ENCODE peak calls at places on chromosomes 5 and 9, in four cellular contexts. O, M, T and V are unnamed samples. For H3K9me3, the result is how much of the 10 kb centered on the place peaks cover.

GRCh38 chr9:126326228-126327015 is at the start of gene MVB12B:
- DNase-seq in M (peak), T (peak), O (peak), V (no peak)

GRCh38 chr5:134249469-134250379 is 23.9 kb upstream of the PPP2CA start:
- DNase-seq in O (peak), M (no peak), T (no peak), V (no peak)

GRCh38 chr9:137305788-137306545 is 3.9 kb upstream of the NRARP start:
- DNase-seq in T (no peak), M (no peak), O (no peak), V (no peak)

GRCh38 chr5:82018462-82018861 is 46.6 kb downstream of the ATG10 start:
- DNase-seq in M (no peak), T (no peak), O (no peak), V (no peak)

GRCh38 chr5:87361031-87361443 is 51.7 kb downstream of the CCNH start:
- DNase-seq in M (no peak), T (no peak), O (no peak), V (peak)

GRCh38 chr9:26951794-26952193 is 4.4 kb upstream of the IFT74 start:
- DNase-seq in O (no peak), T (no peak), M (no peak), V (no peak)

GRCh38 chr9:121184463-121184862 is 17.2 kb downstream of the RAB14 start:
- DNase-seq in O (no peak), M (no peak), T (no peak), V (no peak)

GRCh38 chr5:8396756-8397155 is 527.8 kb downstream of the MTRR start:
- DNase-seq in O (no peak), T (no peak), M (no peak), V (no peak)

GRCh38 chr9:696332-697090 is 145.0 kb upstream of the DMRT1 start:
- DNase-seq in T (no peak), O (no peak), M (no peak), V (no peak)

GRCh38 chr9:122442568-122442967 is 35.2 kb downstream of the OR1J1 start:
- DNase-seq in M (no peak), O (no peak), T (no peak), V (no peak)

GRCh38 chr9:17613723-17614122 is 34.9 kb downstream of the SH3GL2 start:
- DNase-seq in T (no peak), M (no peak), O (no peak), V (peak)

GRCh38 chr9:122201641-122202040 is 27.1 kb downstream of the LHX6 start:
- DNase-seq in T (no peak), O (no peak), M (no peak), V (peak)

GRCh38 chr5:95554331-95554646 is 488 bp downstream of the SKIC3 start:
- DNase-seq in M (no peak), O (no peak), T (no peak), V (no peak)

GRCh38 chr5:72465601-72466563 is 41.3 kb downstream of the ZNF366 start:
- DNase-seq in T (no peak), M (no peak), O (no peak), V (no peak)

GRCh38 chr5:33343661-33344327 is 97.0 kb upstream of the TARS1 start:
- DNase-seq in T (no peak), M (no peak), O (no peak), V (peak)

GRCh38 chr5:166117744-166118072 is 2173.7 kb upstream of the WWC1 start:
- DNase-seq in T (no peak), O (no peak), M (no peak), V (no peak)

GRCh38 chr5:87434461-87434860 is 21.7 kb upstream of the CCNH start:
- DNase-seq in O (no peak), T (no peak), M (no peak), V (no peak)

GRCh38 chr9:33159058-33159759 is 7.9 kb downstream of the B4GALT1 start:
- DNase-seq in T (peak), M (no peak), O (peak), V (no peak)

GRCh38 chr9:120186276-120186675 is 393.7 kb downstream of the CDK5RAP2 start:
- DNase-seq in M (no peak), O (no peak), T (no peak), V (no peak)

GRCh38 chr9:121013911-121014310 is 36.2 kb downstream of the C5 start:
- DNase-seq in T (no peak), M (no peak), O (no peak), V (no peak)

GRCh38 chr5:93532370-93532769 is 48.6 kb downstream of the NR2F1-AS1 start:
- DNase-seq in T (no peak), M (no peak), O (peak), V (peak)

GRCh38 chr5:74166064-74166463 is 474.5 kb downstream of the ENC1 start:
- DNase-seq in O (no peak), T (no peak), M (no peak), V (no peak)

GRCh38 chr9:94918038-94918753 is 191.7 kb downstream of the AOPEP start:
- DNase-seq in M (no peak), T (peak), O (no peak), V (no peak)

GRCh38 chr9:136570916-136571315 is 25.1 kb upstream of the NOTCH1 start:
- DNase-seq in O (no peak), T (no peak), M (no peak), V (no peak)

GRCh38 chr9:106697799-106698591 is 165.0 kb upstream of the ZNF462 start:
- DNase-seq in M (no peak), O (peak), T (no peak), V (no peak)

GRCh38 chr9:5442400-5443011 is 4.8 kb upstream of the PLGRKT start:
- DNase-seq in O (no peak), M (no peak), T (peak), V (no peak)

GRCh38 chr9:2424564-2425153 is 196.9 kb upstream of the VLDLR start:
- DNase-seq in O (no peak), T (no peak), M (no peak), V (no peak)

GRCh38 chr5:123819818-123820217 is 307.8 kb downstream of the CSNK1G3 start:
- DNase-seq in O (no peak), M (no peak), T (no peak), V (peak)

GRCh38 chr9:99257723-99258364 is 35.8 kb downstream of the SEC61B start:
- DNase-seq in T (no peak), M (no peak), O (peak), V (no peak)

GRCh38 chr5:150485770-150486401 is 22.0 kb upstream of the NDST1 start:
- DNase-seq in M (peak), O (peak), T (peak), V (no peak)

GRCh38 chr9:121551985-121552753 is 52.5 kb upstream of the GGTA1 start:
- DNase-seq in M (no peak), O (peak), T (peak), V (no peak)

GRCh38 chr5:53543401-53543800 is 17.0 kb upstream of the NDUFS4 start:
- DNase-seq in O (no peak), T (no peak), M (no peak), V (no peak)

DNA sequence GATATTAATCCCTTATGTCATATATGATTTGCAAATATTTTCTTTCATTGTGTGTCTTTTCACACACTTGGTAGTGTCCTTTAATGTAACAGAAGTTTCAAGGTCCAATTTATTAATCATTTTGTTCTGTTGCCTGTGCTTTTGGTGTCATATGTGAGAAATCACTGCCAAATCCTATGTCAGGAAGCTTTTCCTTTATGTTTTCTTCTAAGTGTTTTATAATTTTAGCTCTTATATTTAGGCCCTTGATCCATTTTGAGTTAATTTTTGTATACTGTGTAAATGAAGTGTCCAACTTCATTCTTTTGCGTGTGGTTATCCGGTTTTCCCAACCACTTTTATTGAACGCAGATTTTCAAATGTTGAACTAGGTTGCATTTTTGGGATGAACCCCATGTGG is 6.1 kb upstream of the ZNF510 start:
- DNase-seq in T (no peak), M (no peak), O (no peak), V (no peak)
- H3K9me3 ChIP-seq in T (under half), M (under half), O (under half), V (under half)

GRCh38 chr5:141382469-141383294 is at the start of gene PCDHGA7:
- DNase-seq in T (peak), M (no peak), O (no peak), V (no peak)
- H3K9me3 ChIP-seq in T (under half), M (under half), O (under half), V (under half)

GRCh38 chr9:40927851-40928802 is 200.4 kb downstream of the FOXD4L6 start:
- DNase-seq in O (no peak), T (no peak), M (no peak), V (no peak)
- H3K9me3 ChIP-seq in O (half or more), T (under half), M (under half), V (under half)

GRCh38 chr5:178472138-178472537 is 118.1 kb downstream of the COL23A1 start:
- DNase-seq in T (no peak), O (no peak), M (no peak), V (no peak)

GRCh38 chr5:178474562-178475184 is 115.5 kb downstream of the COL23A1 start:
- DNase-seq in T (no peak), M (no peak), O (no peak), V (no peak)

GRCh38 chr5:178471666-178472065 is 118.5 kb downstream of the COL23A1 start:
- DNase-seq in O (no peak), M (no peak), T (no peak), V (no peak)

GRCh38 chr5:178476531-178476930 is 113.7 kb downstream of the COL23A1 start:
- DNase-seq in M (no peak), O (no peak), T (no peak), V (no peak)

GRCh38 chr5:178473858-178474257 is 116.3 kb downstream of the COL23A1 start:
- DNase-seq in O (no peak), M (no peak), T (no peak), V (no peak)
- H3K9me3 ChIP-seq in O (under half), M (under half), T (under half), V (half or more)